ENCODE peak calls at places on chromosomes 11 and 22, in seven cellular contexts. One of them, this sample, is unnamed.
A peak's percentile ranks its signal among the peaks of the same experiment; 100 is the strongest.

GRCh38 chr11:119422505-119423416 is at the start of gene THY1:
- DNase-seq in fibroblast of pulmonary artery: no peak
- DNase-seq in brain microvascular endothelial cell: no peak
- DNase-seq in neural progenitor cell: peak; percentile 89
- DNase-seq in T-helper 1 cell: no peak
- DNase-seq in transverse colon: no peak
- DNase-seq in right lobe of liver: no peak
- DNase-seq in this sample: peak; percentile 64

GRCh38 chr22:50531546-50532352 is 1.9 kb upstream of the TYMP start:
- DNase-seq in fibroblast of pulmonary artery: peak; percentile 75
- DNase-seq in brain microvascular endothelial cell: peak; percentile 57
- DNase-seq in neural progenitor cell: peak; percentile 76
- DNase-seq in T-helper 1 cell: no peak
- DNase-seq in transverse colon: peak; percentile 84
- DNase-seq in right lobe of liver: peak; percentile 93
- DNase-seq in this sample: peak; percentile 77

GRCh38 chr11:10680956-10681487 is 12.5 kb downstream of the IRAG1 start:
- DNase-seq in fibroblast of pulmonary artery: no peak
- DNase-seq in brain microvascular endothelial cell: no peak
- DNase-seq in neural progenitor cell: no peak
- DNase-seq in T-helper 1 cell: no peak
- DNase-seq in transverse colon: no peak
- DNase-seq in right lobe of liver: no peak
- DNase-seq in this sample: no peak

GRCh38 chr11:69027704-69028372 is 14.8 kb upstream of the MRGPRF start:
- DNase-seq in fibroblast of pulmonary artery: peak; percentile 35
- DNase-seq in brain microvascular endothelial cell: no peak
- DNase-seq in neural progenitor cell: no peak
- DNase-seq in T-helper 1 cell: no peak
- DNase-seq in transverse colon: no peak
- DNase-seq in right lobe of liver: peak; percentile 85
- DNase-seq in this sample: no peak

GRCh38 chr22:37002633-37003032 is 16.6 kb downstream of the TST start:
- DNase-seq in fibroblast of pulmonary artery: no peak
- DNase-seq in brain microvascular endothelial cell: no peak
- DNase-seq in neural progenitor cell: no peak
- DNase-seq in T-helper 1 cell: no peak
- DNase-seq in transverse colon: no peak
- DNase-seq in right lobe of liver: peak; percentile 37
- DNase-seq in this sample: no peak

GRCh38 chr11:119758291-119758690 is 29.3 kb upstream of the NECTIN1 start:
- DNase-seq in fibroblast of pulmonary artery: peak; percentile 10
- DNase-seq in brain microvascular endothelial cell: peak; percentile 35
- DNase-seq in neural progenitor cell: no peak
- DNase-seq in T-helper 1 cell: no peak
- DNase-seq in transverse colon: no peak
- DNase-seq in right lobe of liver: no peak
- DNase-seq in this sample: peak; percentile 62

GRCh38 chr11:28619870-28620540 is 511.8 kb downstream of the METTL15 start:
- DNase-seq in fibroblast of pulmonary artery: peak; percentile 33
- DNase-seq in brain microvascular endothelial cell: peak; percentile 63
- DNase-seq in neural progenitor cell: no peak
- DNase-seq in T-helper 1 cell: no peak
- DNase-seq in transverse colon: no peak
- DNase-seq in right lobe of liver: no peak
- DNase-seq in this sample: no peak

GRCh38 chr22:24518774-24519485 is 23.8 kb downstream of the UPB1 start:
- DNase-seq in fibroblast of pulmonary artery: no peak
- DNase-seq in brain microvascular endothelial cell: no peak
- DNase-seq in neural progenitor cell: no peak
- DNase-seq in T-helper 1 cell: no peak
- DNase-seq in transverse colon: no peak
- DNase-seq in right lobe of liver: no peak
- DNase-seq in this sample: no peak

GRCh38 chr22:36280379-36280778 is 27.4 kb downstream of the APOL1 start:
- DNase-seq in fibroblast of pulmonary artery: no peak
- DNase-seq in brain microvascular endothelial cell: no peak
- DNase-seq in neural progenitor cell: no peak
- DNase-seq in T-helper 1 cell: no peak
- DNase-seq in transverse colon: no peak
- DNase-seq in right lobe of liver: no peak
- DNase-seq in this sample: no peak

GRCh38 chr11:114571712-114572111 is 12.0 kb upstream of the NXPE1 start:
- DNase-seq in fibroblast of pulmonary artery: no peak
- DNase-seq in brain microvascular endothelial cell: no peak
- DNase-seq in neural progenitor cell: no peak
- DNase-seq in T-helper 1 cell: no peak
- DNase-seq in transverse colon: no peak
- DNase-seq in right lobe of liver: no peak
- DNase-seq in this sample: no peak

GRCh38 chr22:46057206-46057605 is 80.2 kb upstream of the WNT7B start:
- DNase-seq in fibroblast of pulmonary artery: no peak
- DNase-seq in brain microvascular endothelial cell: no peak
- DNase-seq in neural progenitor cell: no peak
- DNase-seq in T-helper 1 cell: no peak
- DNase-seq in transverse colon: peak; percentile 10
- DNase-seq in right lobe of liver: no peak
- DNase-seq in this sample: no peak

GRCh38 chr11:57674251-57674650 is 6.3 kb downstream of the ZDHHC5 start:
- DNase-seq in fibroblast of pulmonary artery: no peak
- DNase-seq in brain microvascular endothelial cell: no peak
- DNase-seq in neural progenitor cell: no peak
- DNase-seq in T-helper 1 cell: no peak
- DNase-seq in transverse colon: no peak
- DNase-seq in right lobe of liver: no peak
- DNase-seq in this sample: no peak

GRCh38 chr11:1387521-1387920 is 2.2 kb upstream of the BRSK2 start:
- DNase-seq in fibroblast of pulmonary artery: no peak
- DNase-seq in brain microvascular endothelial cell: no peak
- DNase-seq in neural progenitor cell: no peak
- DNase-seq in T-helper 1 cell: no peak
- DNase-seq in transverse colon: no peak
- DNase-seq in right lobe of liver: no peak
- DNase-seq in this sample: no peak

GRCh38 chr11:77095551-77096490 is 6.8 kb upstream of the OMP start:
- DNase-seq in fibroblast of pulmonary artery: no peak
- DNase-seq in brain microvascular endothelial cell: no peak
- DNase-seq in neural progenitor cell: peak; percentile 27
- DNase-seq in T-helper 1 cell: no peak
- DNase-seq in transverse colon: peak; percentile 91
- DNase-seq in right lobe of liver: peak; percentile 95
- DNase-seq in this sample: no peak

GRCh38 chr11:2652362-2652761 is 47.4 kb downstream of the KCNQ1OT1 start:
- DNase-seq in fibroblast of pulmonary artery: no peak
- DNase-seq in brain microvascular endothelial cell: no peak
- DNase-seq in neural progenitor cell: no peak
- DNase-seq in T-helper 1 cell: no peak
- DNase-seq in transverse colon: no peak
- DNase-seq in right lobe of liver: no peak
- DNase-seq in this sample: no peak

GRCh38 chr11:833849-834311 is 1.1 kb downstream of the CD151 start:
- DNase-seq in fibroblast of pulmonary artery: no peak
- DNase-seq in brain microvascular endothelial cell: peak; percentile 54
- DNase-seq in neural progenitor cell: no peak
- DNase-seq in T-helper 1 cell: no peak
- DNase-seq in transverse colon: peak; percentile 56
- DNase-seq in right lobe of liver: no peak
- DNase-seq in this sample: no peak

GRCh38 chr11:16833026-16833425 is 94.6 kb downstream of the C11orf58 start:
- DNase-seq in fibroblast of pulmonary artery: no peak
- DNase-seq in brain microvascular endothelial cell: no peak
- DNase-seq in neural progenitor cell: peak; percentile 59
- DNase-seq in T-helper 1 cell: no peak
- DNase-seq in transverse colon: no peak
- DNase-seq in right lobe of liver: no peak
- DNase-seq in this sample: no peak

GRCh38 chr11:125070699-125071254 is 7.7 kb downstream of the SLC37A2 start:
- DNase-seq in fibroblast of pulmonary artery: peak; percentile 77
- DNase-seq in brain microvascular endothelial cell: peak; percentile 19
- DNase-seq in neural progenitor cell: no peak
- DNase-seq in T-helper 1 cell: no peak
- DNase-seq in transverse colon: peak; percentile 66
- DNase-seq in right lobe of liver: peak; percentile 71
- DNase-seq in this sample: peak; percentile 64

GRCh38 chr11:128291043-128291442 is 296.3 kb downstream of the ETS1 start:
- DNase-seq in fibroblast of pulmonary artery: no peak
- DNase-seq in brain microvascular endothelial cell: no peak
- DNase-seq in neural progenitor cell: no peak
- DNase-seq in T-helper 1 cell: no peak
- DNase-seq in transverse colon: no peak
- DNase-seq in right lobe of liver: no peak
- DNase-seq in this sample: no peak

GRCh38 chr11:126189109-126189929 is 22.1 kb downstream of the RPUSD4 start:
- DNase-seq in fibroblast of pulmonary artery: no peak
- DNase-seq in brain microvascular endothelial cell: no peak
- DNase-seq in neural progenitor cell: no peak
- DNase-seq in T-helper 1 cell: no peak
- DNase-seq in transverse colon: peak; percentile 41
- DNase-seq in right lobe of liver: no peak
- DNase-seq in this sample: no peak

GRCh38 chr11:358129-358805 is 11.0 kb upstream of the B4GALNT4 start:
- DNase-seq in fibroblast of pulmonary artery: no peak
- DNase-seq in brain microvascular endothelial cell: no peak
- DNase-seq in neural progenitor cell: no peak
- DNase-seq in T-helper 1 cell: no peak
- DNase-seq in transverse colon: no peak
- DNase-seq in right lobe of liver: no peak
- DNase-seq in this sample: no peak

GRCh38 chr11:31870609-31871309 is 59.6 kb upstream of the PAX6 start:
- DNase-seq in fibroblast of pulmonary artery: peak; percentile 58
- DNase-seq in brain microvascular endothelial cell: peak; percentile 39
- DNase-seq in neural progenitor cell: peak; percentile 95
- DNase-seq in T-helper 1 cell: no peak
- DNase-seq in transverse colon: peak; percentile 26
- DNase-seq in right lobe of liver: peak; percentile 55
- DNase-seq in this sample: peak; percentile 28

GRCh38 chr22:41206719-41207118 is 1.6 kb downstream of the L3MBTL2 start:
- DNase-seq in fibroblast of pulmonary artery: no peak
- DNase-seq in brain microvascular endothelial cell: no peak
- DNase-seq in neural progenitor cell: no peak
- DNase-seq in T-helper 1 cell: no peak
- DNase-seq in transverse colon: no peak
- DNase-seq in right lobe of liver: no peak
- DNase-seq in this sample: no peak

GRCh38 chr11:2857276-2857675 is 28.3 kb downstream of the CDKN1C start:
- DNase-seq in fibroblast of pulmonary artery: no peak
- DNase-seq in brain microvascular endothelial cell: no peak
- DNase-seq in neural progenitor cell: no peak
- DNase-seq in T-helper 1 cell: no peak
- DNase-seq in transverse colon: no peak
- DNase-seq in right lobe of liver: no peak
- DNase-seq in this sample: no peak

GRCh38 chr22:31333648-31334047 is 12.5 kb downstream of the PATZ1 start:
- DNase-seq in fibroblast of pulmonary artery: no peak
- DNase-seq in brain microvascular endothelial cell: no peak
- DNase-seq in neural progenitor cell: no peak
- DNase-seq in T-helper 1 cell: no peak
- DNase-seq in transverse colon: no peak
- DNase-seq in right lobe of liver: no peak
- DNase-seq in this sample: no peak

GRCh38 chr22:37374571-37374970 is 52.7 kb downstream of the ELFN2 start:
- DNase-seq in fibroblast of pulmonary artery: no peak
- DNase-seq in brain microvascular endothelial cell: no peak
- DNase-seq in neural progenitor cell: no peak
- DNase-seq in T-helper 1 cell: no peak
- DNase-seq in transverse colon: no peak
- DNase-seq in right lobe of liver: no peak
- DNase-seq in this sample: no peak

GRCh38 chr11:125001073-125001764 is 47.2 kb downstream of the CCDC15 start:
- DNase-seq in fibroblast of pulmonary artery: no peak
- DNase-seq in brain microvascular endothelial cell: no peak
- DNase-seq in neural progenitor cell: no peak
- DNase-seq in T-helper 1 cell: no peak
- DNase-seq in transverse colon: no peak
- DNase-seq in right lobe of liver: no peak
- DNase-seq in this sample: no peak

GRCh38 chr22:45551310-45552016 is 48.8 kb downstream of the FBLN1 start:
- DNase-seq in fibroblast of pulmonary artery: no peak
- DNase-seq in brain microvascular endothelial cell: no peak
- DNase-seq in neural progenitor cell: no peak
- DNase-seq in T-helper 1 cell: no peak
- DNase-seq in transverse colon: no peak
- DNase-seq in right lobe of liver: no peak
- DNase-seq in this sample: peak; percentile 54